ENCODE peak calls at places on chromosomes 13 and 19, in six cellular contexts. T is HL-60; E is A549; O is colonic mucosa; G is naive thymus-derived CD4-positive, alpha-beta T cell; V is heart left ventricle. W is an unnamed sample.

GRCh38 chr19:38653028-38653571 is 5.7 kb downstream of the ACTN4 start:
- DNase-seq in T (no peak), E (peak; percentile 82), O (peak; percentile 83), G (no peak), V (no peak), W (no peak)

GRCh38 chr19:39423258-39424086 is 11.0 kb downstream of the PLEKHG2 start:
- DNase-seq in T (no peak), E (no peak), O (no peak), G (no peak), V (no peak), W (no peak)

GRCh38 chr19:43625918-43626579 is 6.6 kb upstream of the ZNF428 start:
- DNase-seq in T (no peak), E (peak; percentile 71), O (peak; percentile 35), G (no peak), V (no peak), W (no peak)

GRCh38 chr19:17394891-17395415 is 957 bp upstream of the CCDC194 start:
- DNase-seq in T (peak; percentile 81), E (peak; percentile 66), O (peak; percentile 78), G (no peak), V (peak; percentile 71), W (peak; percentile 85)

GRCh38 chr13:42707596-42707995 is 73.8 kb upstream of the FAM216B start:
- DNase-seq in T (no peak), E (no peak), O (no peak), G (no peak), V (no peak), W (no peak)

GRCh38 chr13:95713651-95714050 is 36.7 kb downstream of the DNAJC3 start:
- DNase-seq in T (no peak), E (no peak), O (no peak), G (no peak), V (no peak), W (no peak)

GRCh38 chr13:112965573-112966115 is 3.4 kb upstream of the MCF2L start:
- DNase-seq in T (no peak), E (no peak), O (no peak), G (no peak), V (no peak), W (no peak)

GRCh38 chr19:3668331-3669133 is 31.7 kb downstream of the PIP5K1C start:
- DNase-seq in T (no peak), E (no peak), O (no peak), G (no peak), V (no peak), W (no peak)

GRCh38 chr19:58367698-58368454 is 5.3 kb upstream of the ZNF497 start:
- DNase-seq in T (no peak), E (no peak), O (no peak), G (no peak), V (no peak), W (no peak)

GRCh38 chr19:3025516-3025890 is 3.6 kb downstream of the TLE2 start:
- DNase-seq in T (no peak), E (no peak), O (peak; percentile 74), G (no peak), V (no peak), W (no peak)

GRCh38 chr13:39501711-39502324 is 101.2 kb downstream of the LHFPL6 start:
- DNase-seq in T (no peak), E (no peak), O (no peak), G (no peak), V (peak; percentile 77), W (no peak)

GRCh38 chr19:42378225-42378929 is 11.7 kb downstream of the CNFN start:
- DNase-seq in T (no peak), E (no peak), O (no peak), G (no peak), V (no peak), W (no peak)

GRCh38 chr13:113930711-113931637 is 42.9 kb downstream of the C13orf46 start:
- DNase-seq in T (peak; percentile 82), E (no peak), O (no peak), G (no peak), V (no peak), W (no peak)

GRCh38 chr19:16970821-16971220 is 55.8 kb downstream of the CPAMD8 start:
- DNase-seq in T (no peak), E (no peak), O (no peak), G (no peak), V (no peak), W (no peak)

GRCh38 chr13:29570058-29570654 is 25.3 kb downstream of the SLC7A1 start:
- DNase-seq in T (no peak), E (no peak), O (no peak), G (no peak), V (no peak), W (no peak)

GRCh38 chr13:113803409-113804016 is 44.5 kb downstream of the TMEM255B start:
- DNase-seq in T (no peak), E (no peak), O (no peak), G (no peak), V (no peak), W (no peak)

GRCh38 chr13:76637651-76638111 is 248.5 kb downstream of the KCTD12 start:
- DNase-seq in T (no peak), E (no peak), O (no peak), G (no peak), V (no peak), W (no peak)

GRCh38 chr19:55494172-55494761 is 6.0 kb downstream of the SSC5D start:
- DNase-seq in T (no peak), E (no peak), O (no peak), G (no peak), V (peak; percentile 78), W (no peak)

GRCh38 chr19:28737021-28737525 is 475.9 kb downstream of the UQCRFS1 start:
- DNase-seq in T (no peak), E (peak; percentile 35), O (no peak), G (peak; percentile 31), V (no peak), W (peak; percentile 70)

GRCh38 chr19:39705578-39706188 is 1.4 kb downstream of the LGALS14 start:
- DNase-seq in T (peak; percentile 7), E (no peak), O (no peak), G (peak; percentile 35), V (no peak), W (peak; percentile 26)

GRCh38 chr13:36310417-36311108 is 12.9 kb upstream of the CCDC169 start:
- DNase-seq in T (no peak), E (no peak), O (no peak), G (no peak), V (no peak), W (no peak)

GRCh38 chr19:17405250-17406038 is at the start of gene BST2:
- DNase-seq in T (peak; percentile 82), E (no peak), O (peak; percentile 38), G (no peak), V (peak; percentile 69), W (peak; percentile 81)

GRCh38 chr19:57708641-57709354 is at the start of gene ZNF154:
- DNase-seq in T (no peak), E (no peak), O (peak; percentile 26), G (peak; percentile 76), V (peak; percentile 53), W (no peak)

GRCh38 chr19:5120321-5120720 is 151.4 kb downstream of the KDM4B start:
- DNase-seq in T (no peak), E (no peak), O (no peak), G (no peak), V (no peak), W (no peak)

GRCh38 chr13:19158526-19158925 is 23.1 kb downstream of the TUBA3C start:
- DNase-seq in T (no peak), E (no peak), O (no peak), G (no peak), V (no peak), W (no peak)

GRCh38 chr13:36428083-36428482 is 4.2 kb upstream of the CCNA1 start:
- DNase-seq in T (peak; percentile 56), E (peak; percentile 27), O (no peak), G (no peak), V (no peak), W (no peak)

DNA sequence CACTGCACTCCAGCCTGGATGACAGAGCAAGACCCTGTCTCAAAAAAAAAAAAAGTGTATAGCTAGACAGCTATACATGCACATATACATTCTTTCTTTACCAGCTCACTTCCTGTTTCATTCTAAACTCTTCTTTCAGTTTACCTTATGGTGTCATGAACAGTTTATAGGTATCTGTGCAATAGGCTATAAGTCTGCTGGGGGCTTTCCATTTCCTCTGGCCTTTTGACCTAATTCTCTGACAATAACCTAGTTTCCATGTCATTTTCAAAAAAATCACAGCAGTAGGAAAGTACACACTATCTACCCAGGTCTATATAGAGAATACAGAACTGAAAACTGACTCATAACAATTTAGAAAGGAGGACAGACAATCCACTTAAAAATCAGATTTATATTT is 24.4 kb upstream of the URAD start:
- DNase-seq in T (no peak), E (no peak), O (no peak), G (no peak), V (no peak), W (no peak)
- H3K4me3 ChIP-seq in T (no peak overlapping the region), E (no peak overlapping the region), O (no peak overlapping the region), G (no peak overlapping the region), V (no peak overlapping the region), W (no peak overlapping the region)

GRCh38 chr13:33536639-33537425 is 251.3 kb upstream of the STARD13 start:
- DNase-seq in T (no peak), E (peak; percentile 10), O (no peak), G (no peak), V (no peak), W (no peak)
- H3K4me3 ChIP-seq in T (no peak overlapping the region), E (no peak overlapping the region), O (no peak overlapping the region), G (no peak overlapping the region), V (no peak overlapping the region), W (no peak overlapping the region)

GRCh38 chr19:50878851-50879250 is 5.6 kb downstream of the KLK2 start:
- DNase-seq in T (no peak), E (no peak), O (no peak), G (no peak), V (no peak), W (no peak)
- H3K4me3 ChIP-seq in T (no peak overlapping the region), E (no peak overlapping the region), O (no peak overlapping the region), G (no peak overlapping the region), V (no peak overlapping the region), W (no peak overlapping the region)

GRCh38 chr13:33125821-33126570 is 109.8 kb downstream of the KL start:
- DNase-seq in T (no peak), E (peak; percentile 87), O (no peak), G (no peak), V (peak; percentile 80), W (no peak)
- H3K4me3 ChIP-seq in T (no peak overlapping the region), E (peak overlapping the region; percentile 20), O (no peak overlapping the region), G (no peak overlapping the region), V (no peak overlapping the region), W (no peak overlapping the region)

GRCh38 chr19:54430306-54431254 is 15.3 kb downstream of the TTYH1 start:
- DNase-seq in T (peak; percentile 22), E (peak; percentile 66), O (no peak), G (peak; percentile 34), V (peak; percentile 55), W (peak; percentile 20)
- H3K4me3 ChIP-seq in T (no peak overlapping the region), E (peak overlapping the region; percentile 43), O (peak overlapping the region; percentile 5), G (no peak overlapping the region), V (peak overlapping the region; percentile 28), W (no peak overlapping the region)

W was measured in Jurkat, Clone E6-1.